ENCODE peak calls at places on chromosomes 12 and 14, in ten cellular contexts. N is naive B cell; G is activated T-helper 1 cell treated with anti-CD3 and anti-CD28 coated beads, Interleukin-2, amount 50 U/mL, for 16 hours; Y is activated gamma-delta T cell treated with anti-CD3 and anti-CD28 coated beads, Interleukin-2, amount 50 U/mL, for 16 hours; A is Calu3; O is SK-N-DZ; B is AG10803; K is thoracic aorta; S is coronary artery; V is B cell. R is an unnamed sample.

GRCh38 chr12:42172811-42173210 is 28.1 kb upstream of the GXYLT1 start:
- DNase-seq in N (no peak), G (no peak), Y (no peak), A (no peak), O (no peak), B (no peak), K (no peak), S (no peak), V (no peak), R (no peak)

GRCh38 chr14:24795406-24795805 is 161.4 kb upstream of the GZMB start:
- DNase-seq in N (no peak), G (no peak), Y (no peak), A (no peak), O (no peak), B (no peak), K (no peak), S (no peak), V (no peak), R (no peak)

GRCh38 chr14:99034711-99035171 is 237.3 kb downstream of the BCL11B start:
- DNase-seq in N (no peak), G (no peak), Y (no peak), A (no peak), O (no peak), B (no peak), K (no peak), S (peak), V (peak), R (no peak)

GRCh38 chr12:55738113-55739024 is 4.6 kb upstream of the GDF11 start:
- DNase-seq in N (peak), G (peak), Y (peak), A (peak), O (peak), B (peak), K (no peak), S (no peak), V (peak), R (peak)

GRCh38 chr14:69363964-69364363 is 34.1 kb downstream of the ERH start:
- DNase-seq in N (no peak), G (no peak), Y (no peak), A (no peak), O (no peak), B (no peak), K (no peak), S (no peak), V (no peak), R (no peak)

GRCh38 chr12:57340104-57340503 is 89.1 kb upstream of the STAC3 start:
- DNase-seq in N (no peak), G (no peak), Y (no peak), A (no peak), O (no peak), B (peak), K (no peak), S (no peak), V (no peak), R (peak)

GRCh38 chr12:80708535-80709328 is 1.3 kb downstream of the MYF6 start:
- DNase-seq in N (no peak), G (no peak), Y (no peak), A (no peak), O (no peak), B (no peak), K (no peak), S (no peak), V (no peak), R (no peak)

GRCh38 chr14:69901113-69901951 is 22.1 kb downstream of the SMOC1 start:
- DNase-seq in N (no peak), G (no peak), Y (no peak), A (no peak), O (no peak), B (peak), K (no peak), S (no peak), V (no peak), R (no peak)

GRCh38 chr12:94671917-94672316 is 21.6 kb upstream of the TMCC3 start:
- DNase-seq in N (no peak), G (no peak), Y (no peak), A (no peak), O (no peak), B (no peak), K (no peak), S (no peak), V (no peak), R (no peak)

GRCh38 chr14:86723254-86723624 is 1193.3 kb downstream of the FLRT2 start:
- DNase-seq in N (no peak), G (no peak), Y (no peak), A (no peak), O (no peak), B (no peak), K (no peak), S (no peak), V (no peak), R (no peak)

GRCh38 chr14:103512701-103513611 is 9.7 kb downstream of the CKB start:
- DNase-seq in N (no peak), G (no peak), Y (no peak), A (no peak), O (no peak), B (peak), K (peak), S (peak), V (no peak), R (peak)

GRCh38 chr14:85217412-85217811 is 312.5 kb upstream of the FLRT2 start:
- DNase-seq in N (no peak), G (no peak), Y (no peak), A (no peak), O (no peak), B (no peak), K (no peak), S (no peak), V (no peak), R (no peak)

GRCh38 chr14:58488550-58488949 is 61.0 kb downstream of the KIAA0586 start:
- DNase-seq in N (no peak), G (no peak), Y (no peak), A (no peak), O (no peak), B (peak), K (no peak), S (no peak), V (no peak), R (no peak)

GRCh38 chr12:22275847-22276246 is 58.7 kb downstream of the ST8SIA1 start:
- DNase-seq in N (no peak), G (no peak), Y (no peak), A (peak), O (no peak), B (peak), K (peak), S (peak), V (no peak), R (peak)

GRCh38 chr14:90836692-90837063 is 20.4 kb upstream of the TTC7B start:
- DNase-seq in N (no peak), G (no peak), Y (no peak), A (no peak), O (no peak), B (no peak), K (no peak), S (no peak), V (no peak), R (no peak)

GRCh38 chr14:101705733-101706508 is 55.6 kb upstream of the PPP2R5C start:
- DNase-seq in N (peak), G (peak), Y (peak), A (peak), O (no peak), B (peak), K (no peak), S (no peak), V (peak), R (peak)